ENCODE peak calls at places on chromosomes 12 and 14, in eight cellular contexts. One of them, this sample, is unnamed.

GRCh38 chr12:65602579-65603295 is 221.5 kb upstream of the HMGA2 start:
- DNase-seq in HS-5: peak
- DNase-seq in NCI-H2107: no peak
- DNase-seq in cardiac muscle cell: peak
- DNase-seq in uterus: peak
- DNase-seq in gastrocnemius medialis: peak
- DNase-seq in activated CD4-positive, alpha-beta memory T cell treated with anti-CD3 and anti-CD28 coated beads, Interleukin-2, amount 10 ng/mL, durations not matched to agents 7 days and 5 days: peak
- DNase-seq in memory B cell: no peak
- DNase-seq in this sample: peak

GRCh38 chr14:104119119-104119699 is 19.2 kb upstream of the KIF26A start:
- DNase-seq in HS-5: no peak
- DNase-seq in NCI-H2107: no peak
- DNase-seq in cardiac muscle cell: no peak
- DNase-seq in uterus: no peak
- DNase-seq in gastrocnemius medialis: no peak
- DNase-seq in activated CD4-positive, alpha-beta memory T cell treated with anti-CD3 and anti-CD28 coated beads, Interleukin-2, amount 10 ng/mL, durations not matched to agents 7 days and 5 days: no peak
- DNase-seq in memory B cell: no peak
- DNase-seq in this sample: no peak

GRCh38 chr12:107327783-107328182 is 234.4 kb upstream of the CRY1 start:
- DNase-seq in HS-5: no peak
- DNase-seq in NCI-H2107: no peak
- DNase-seq in cardiac muscle cell: no peak
- DNase-seq in uterus: no peak
- DNase-seq in gastrocnemius medialis: no peak
- DNase-seq in activated CD4-positive, alpha-beta memory T cell treated with anti-CD3 and anti-CD28 coated beads, Interleukin-2, amount 10 ng/mL, durations not matched to agents 7 days and 5 days: no peak
- DNase-seq in memory B cell: no peak
- DNase-seq in this sample: no peak

GRCh38 chr12:101021442-101021841 is 188.6 kb downstream of the SLC5A8 start:
- DNase-seq in HS-5: no peak
- DNase-seq in NCI-H2107: no peak
- DNase-seq in cardiac muscle cell: no peak
- DNase-seq in uterus: no peak
- DNase-seq in gastrocnemius medialis: no peak
- DNase-seq in activated CD4-positive, alpha-beta memory T cell treated with anti-CD3 and anti-CD28 coated beads, Interleukin-2, amount 10 ng/mL, durations not matched to agents 7 days and 5 days: no peak
- DNase-seq in memory B cell: no peak
- DNase-seq in this sample: no peak

GRCh38 chr12:66449531-66449930 is 147.2 kb downstream of the HELB start:
- DNase-seq in HS-5: no peak
- DNase-seq in NCI-H2107: no peak
- DNase-seq in cardiac muscle cell: no peak
- DNase-seq in uterus: no peak
- DNase-seq in gastrocnemius medialis: no peak
- DNase-seq in activated CD4-positive, alpha-beta memory T cell treated with anti-CD3 and anti-CD28 coated beads, Interleukin-2, amount 10 ng/mL, durations not matched to agents 7 days and 5 days: no peak
- DNase-seq in memory B cell: no peak
- DNase-seq in this sample: no peak

GRCh38 chr14:32307881-32308582 is 21.1 kb upstream of the AKAP6 start:
- DNase-seq in HS-5: no peak
- DNase-seq in NCI-H2107: no peak
- DNase-seq in cardiac muscle cell: no peak
- DNase-seq in uterus: no peak
- DNase-seq in gastrocnemius medialis: no peak
- DNase-seq in activated CD4-positive, alpha-beta memory T cell treated with anti-CD3 and anti-CD28 coated beads, Interleukin-2, amount 10 ng/mL, durations not matched to agents 7 days and 5 days: no peak
- DNase-seq in memory B cell: no peak
- DNase-seq in this sample: no peak

GRCh38 chr12:82479511-82479910 is 121.2 kb downstream of the METTL25 start:
- DNase-seq in HS-5: peak
- DNase-seq in NCI-H2107: no peak
- DNase-seq in cardiac muscle cell: peak
- DNase-seq in uterus: no peak
- DNase-seq in gastrocnemius medialis: no peak
- DNase-seq in activated CD4-positive, alpha-beta memory T cell treated with anti-CD3 and anti-CD28 coated beads, Interleukin-2, amount 10 ng/mL, durations not matched to agents 7 days and 5 days: no peak
- DNase-seq in memory B cell: no peak
- DNase-seq in this sample: no peak

GRCh38 chr14:69358233-69358963 is 39.7 kb downstream of the ERH start:
- DNase-seq in HS-5: no peak
- DNase-seq in NCI-H2107: peak
- DNase-seq in cardiac muscle cell: no peak
- DNase-seq in uterus: no peak
- DNase-seq in gastrocnemius medialis: no peak
- DNase-seq in activated CD4-positive, alpha-beta memory T cell treated with anti-CD3 and anti-CD28 coated beads, Interleukin-2, amount 10 ng/mL, durations not matched to agents 7 days and 5 days: no peak
- DNase-seq in memory B cell: no peak
- DNase-seq in this sample: no peak

GRCh38 chr12:10554228-10554970 is 48.7 kb downstream of the EIF2S3B start:
- DNase-seq in HS-5: no peak
- DNase-seq in NCI-H2107: no peak
- DNase-seq in cardiac muscle cell: no peak
- DNase-seq in uterus: no peak
- DNase-seq in gastrocnemius medialis: no peak
- DNase-seq in activated CD4-positive, alpha-beta memory T cell treated with anti-CD3 and anti-CD28 coated beads, Interleukin-2, amount 10 ng/mL, durations not matched to agents 7 days and 5 days: no peak
- DNase-seq in memory B cell: no peak
- DNase-seq in this sample: no peak

GRCh38 chr14:92785601-92786426 is 8.3 kb upstream of the GOLGA5 start:
- DNase-seq in HS-5: peak
- DNase-seq in NCI-H2107: no peak
- DNase-seq in cardiac muscle cell: peak
- DNase-seq in uterus: peak
- DNase-seq in gastrocnemius medialis: no peak
- DNase-seq in activated CD4-positive, alpha-beta memory T cell treated with anti-CD3 and anti-CD28 coated beads, Interleukin-2, amount 10 ng/mL, durations not matched to agents 7 days and 5 days: no peak
- DNase-seq in memory B cell: no peak
- DNase-seq in this sample: no peak

GRCh38 chr12:19967001-19967400 is 401.3 kb upstream of the PDE3A start:
- DNase-seq in HS-5: no peak
- DNase-seq in NCI-H2107: no peak
- DNase-seq in cardiac muscle cell: no peak
- DNase-seq in uterus: no peak
- DNase-seq in gastrocnemius medialis: no peak
- DNase-seq in activated CD4-positive, alpha-beta memory T cell treated with anti-CD3 and anti-CD28 coated beads, Interleukin-2, amount 10 ng/mL, durations not matched to agents 7 days and 5 days: no peak
- DNase-seq in memory B cell: no peak
- DNase-seq in this sample: no peak

GRCh38 chr12:50184261-50184660 is 17.1 kb upstream of the CERS5 start:
- DNase-seq in HS-5: no peak
- DNase-seq in NCI-H2107: no peak
- DNase-seq in cardiac muscle cell: no peak
- DNase-seq in uterus: no peak
- DNase-seq in gastrocnemius medialis: no peak
- DNase-seq in activated CD4-positive, alpha-beta memory T cell treated with anti-CD3 and anti-CD28 coated beads, Interleukin-2, amount 10 ng/mL, durations not matched to agents 7 days and 5 days: no peak
- DNase-seq in memory B cell: no peak
- DNase-seq in this sample: no peak

GRCh38 chr12:131114331-131114730 is 160.6 kb downstream of the ADGRD1 start:
- DNase-seq in HS-5: no peak
- DNase-seq in NCI-H2107: no peak
- DNase-seq in cardiac muscle cell: no peak
- DNase-seq in uterus: no peak
- DNase-seq in gastrocnemius medialis: no peak
- DNase-seq in activated CD4-positive, alpha-beta memory T cell treated with anti-CD3 and anti-CD28 coated beads, Interleukin-2, amount 10 ng/mL, durations not matched to agents 7 days and 5 days: no peak
- DNase-seq in memory B cell: no peak
- DNase-seq in this sample: no peak

GRCh38 chr14:69716483-69717187 is 50.3 kb upstream of the SRSF5 start:
- DNase-seq in HS-5: peak
- DNase-seq in NCI-H2107: no peak
- DNase-seq in cardiac muscle cell: peak
- DNase-seq in uterus: no peak
- DNase-seq in gastrocnemius medialis: no peak
- DNase-seq in activated CD4-positive, alpha-beta memory T cell treated with anti-CD3 and anti-CD28 coated beads, Interleukin-2, amount 10 ng/mL, durations not matched to agents 7 days and 5 days: peak
- DNase-seq in memory B cell: no peak
- DNase-seq in this sample: no peak

GRCh38 chr14:71705460-71705859 is 226.8 kb upstream of the RGS6 start:
- DNase-seq in HS-5: no peak
- DNase-seq in NCI-H2107: no peak
- DNase-seq in cardiac muscle cell: no peak
- DNase-seq in uterus: no peak
- DNase-seq in gastrocnemius medialis: no peak
- DNase-seq in activated CD4-positive, alpha-beta memory T cell treated with anti-CD3 and anti-CD28 coated beads, Interleukin-2, amount 10 ng/mL, durations not matched to agents 7 days and 5 days: no peak
- DNase-seq in memory B cell: no peak
- DNase-seq in this sample: no peak

GRCh38 chr12:64665506-64665905 is 55.2 kb downstream of the RASSF3 start:
- DNase-seq in HS-5: no peak
- DNase-seq in NCI-H2107: no peak
- DNase-seq in cardiac muscle cell: peak
- DNase-seq in uterus: no peak
- DNase-seq in gastrocnemius medialis: no peak
- DNase-seq in activated CD4-positive, alpha-beta memory T cell treated with anti-CD3 and anti-CD28 coated beads, Interleukin-2, amount 10 ng/mL, durations not matched to agents 7 days and 5 days: peak
- DNase-seq in memory B cell: peak
- DNase-seq in this sample: no peak

GRCh38 chr14:63475761-63476160 is 67.4 kb downstream of the PPP2R5E start:
- DNase-seq in HS-5: no peak
- DNase-seq in NCI-H2107: no peak
- DNase-seq in cardiac muscle cell: no peak
- DNase-seq in uterus: no peak
- DNase-seq in gastrocnemius medialis: no peak
- DNase-seq in activated CD4-positive, alpha-beta memory T cell treated with anti-CD3 and anti-CD28 coated beads, Interleukin-2, amount 10 ng/mL, durations not matched to agents 7 days and 5 days: no peak
- DNase-seq in memory B cell: no peak
- DNase-seq in this sample: no peak

GRCh38 chr14:85483037-85483436 is 46.9 kb upstream of the FLRT2 start:
- DNase-seq in HS-5: no peak
- DNase-seq in NCI-H2107: no peak
- DNase-seq in cardiac muscle cell: peak
- DNase-seq in uterus: no peak
- DNase-seq in gastrocnemius medialis: no peak
- DNase-seq in activated CD4-positive, alpha-beta memory T cell treated with anti-CD3 and anti-CD28 coated beads, Interleukin-2, amount 10 ng/mL, durations not matched to agents 7 days and 5 days: no peak
- DNase-seq in memory B cell: no peak
- DNase-seq in this sample: no peak

GRCh38 chr12:80001562-80001961 is 66.7 kb upstream of the PPP1R12A start:
- DNase-seq in HS-5: no peak
- DNase-seq in NCI-H2107: no peak
- DNase-seq in cardiac muscle cell: no peak
- DNase-seq in uterus: no peak
- DNase-seq in gastrocnemius medialis: no peak
- DNase-seq in activated CD4-positive, alpha-beta memory T cell treated with anti-CD3 and anti-CD28 coated beads, Interleukin-2, amount 10 ng/mL, durations not matched to agents 7 days and 5 days: no peak
- DNase-seq in memory B cell: no peak
- DNase-seq in this sample: no peak

GRCh38 chr14:39435241-39435640 is 3.0 kb upstream of the FBXO33 start:
- DNase-seq in HS-5: no peak
- DNase-seq in NCI-H2107: no peak
- DNase-seq in cardiac muscle cell: no peak
- DNase-seq in uterus: no peak
- DNase-seq in gastrocnemius medialis: no peak
- DNase-seq in activated CD4-positive, alpha-beta memory T cell treated with anti-CD3 and anti-CD28 coated beads, Interleukin-2, amount 10 ng/mL, durations not matched to agents 7 days and 5 days: no peak
- DNase-seq in memory B cell: no peak
- DNase-seq in this sample: no peak

GRCh38 chr14:103597623-103598372 is 31.2 kb upstream of the KLC1 start:
- DNase-seq in HS-5: peak
- DNase-seq in NCI-H2107: peak
- DNase-seq in cardiac muscle cell: peak
- DNase-seq in uterus: peak
- DNase-seq in gastrocnemius medialis: no peak
- DNase-seq in activated CD4-positive, alpha-beta memory T cell treated with anti-CD3 and anti-CD28 coated beads, Interleukin-2, amount 10 ng/mL, durations not matched to agents 7 days and 5 days: no peak
- DNase-seq in memory B cell: no peak
- DNase-seq in this sample: no peak